ENCODE peak calls at places on chromosomes 11 and 22, in six cellular contexts. Y is IMR-90, B is GM12878, K is H1, X is A549, Z is WTC11. D is an unnamed sample.

GRCh38 chr11:119077839-119078238 is 6.8 kb upstream of the HMBS start:
- DNase-seq in Z (no peak), B (no peak), X (no peak), Y (no peak), K (no peak), D (no peak)

GRCh38 chr22:38429460-38430128 is 25.4 kb downstream of the KCNJ4 start:
- DNase-seq in Z (no peak), K (no peak), X (no peak), B (no peak), Y (peak; percentile 13), D (no peak)

GRCh38 chr11:250740-251299 is 14.0 kb downstream of the PSMD13 start:
- DNase-seq in Z (peak; percentile 89), K (peak; percentile 94), X (peak; percentile 63), B (no peak), Y (peak; percentile 42), D (peak; percentile 66)

GRCh38 chr22:20516399-20516798 is 9.0 kb downstream of the MED15 start:
- DNase-seq in X (no peak), Z (no peak), Y (no peak), B (no peak), K (no peak), D (no peak)

GRCh38 chr22:44392446-44392921 is 79.7 kb upstream of the SHISAL1 start:
- DNase-seq in Z (peak; percentile 7), B (no peak), K (peak; percentile 38), Y (peak; percentile 11), X (no peak), D (no peak)

GRCh38 chr11:61826930-61827572 is 1.0 kb upstream of the FADS2 start:
- DNase-seq in B (no peak), Z (no peak), Y (no peak), K (peak; percentile 54), X (no peak), D (peak; percentile 53)

GRCh38 chr22:19975707-19976035 is 34.1 kb upstream of the TXNRD2 start:
- DNase-seq in Z (no peak), K (no peak), Y (no peak), X (no peak), B (no peak), D (no peak)

GRCh38 chr22:35115515-35115914 is 49.6 kb downstream of the ISX start:
- DNase-seq in Z (no peak), Y (no peak), B (no peak), K (no peak), X (no peak), D (no peak)

GRCh38 chr11:134374171-134374570 is 37.9 kb downstream of the B3GAT1 start:
- DNase-seq in X (no peak), Z (no peak), K (no peak), Y (no peak), B (no peak), D (no peak)

GRCh38 chr11:74171630-74172465 is 759 bp downstream of the PPME1 start:
- DNase-seq in Z (no peak), K (no peak), B (no peak), Y (no peak), X (no peak), D (no peak)

GRCh38 chr11:35136311-35136710 is 2.7 kb upstream of the CD44 start:
- DNase-seq in Z (no peak), X (no peak), B (no peak), Y (no peak), K (no peak), D (no peak)

GRCh38 chr11:113847111-113847510 is 28.3 kb downstream of the USP28 start:
- DNase-seq in B (no peak), K (no peak), Y (no peak), Z (no peak), X (no peak), D (no peak)

GRCh38 chr11:94325681-94326080 is 21.3 kb downstream of the IZUMO1R start:
- DNase-seq in Y (peak; percentile 19), K (peak; percentile 94), X (peak; percentile 50), B (peak; percentile 9), Z (peak; percentile 89), D (peak; percentile 36)

GRCh38 chr11:44008698-44009097 is 39.1 kb upstream of the ACCSL start:
- DNase-seq in Y (no peak), B (no peak), X (no peak), K (no peak), Z (no peak), D (no peak)

GRCh38 chr11:28983780-28984179 is 875.6 kb downstream of the METTL15 start:
- DNase-seq in K (no peak), Y (no peak), Z (no peak), B (no peak), X (no peak), D (no peak)

GRCh38 chr11:21810650-21811049 is 382.2 kb upstream of the ANO5 start:
- DNase-seq in B (no peak), Y (no peak), Z (no peak), X (peak; percentile 6), K (no peak), D (no peak)

GRCh38 chr22:30425616-30426394 is at the start of gene MTFP1:
- DNase-seq in Z (peak; percentile 83), X (peak; percentile 64), Y (peak; percentile 62), K (peak; percentile 83), B (no peak), D (peak; percentile 89)

GRCh38 chr11:67119577-67120391 is 721 bp downstream of the KDM2A start:
- DNase-seq in K (peak; percentile 54), B (no peak), Z (peak; percentile 22), X (peak; percentile 19), Y (no peak), D (peak; percentile 79)

GRCh38 chr22:20107471-20107901 is 8.4 kb upstream of the RANBP1 start:
- DNase-seq in B (no peak), Z (no peak), Y (no peak), X (no peak), K (no peak), D (no peak)

DNA sequence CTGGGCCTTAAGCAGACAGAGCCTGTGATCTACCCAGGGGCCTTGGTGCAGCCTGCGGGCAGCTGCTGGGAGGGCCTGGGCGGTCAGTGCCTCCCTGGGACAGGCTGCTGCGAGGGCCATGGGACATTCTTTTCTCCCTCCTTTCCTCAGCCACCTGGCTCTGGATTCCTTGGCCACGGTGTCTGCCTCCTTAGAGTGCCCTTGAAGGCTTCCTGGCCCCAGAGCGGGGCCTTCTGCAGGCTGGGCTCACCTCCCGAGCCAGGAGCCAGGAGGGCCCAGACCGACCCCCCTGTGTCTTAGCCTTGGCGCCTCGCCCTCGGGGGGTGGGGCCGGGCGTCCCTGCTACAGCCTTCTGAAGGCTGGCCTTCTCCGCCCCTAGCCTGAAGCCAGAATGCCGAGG is 231.2 kb downstream of the TBC1D22A start:
- DNase-seq in K (no peak), B (no peak), X (no peak), Z (no peak), Y (no peak), D (no peak)
- TF ChIP-seq USF2 in K (no peak), B (no peak), X (no peak), Z (no peak), Y (no peak), D (no peak)

GRCh38 chr22:26650722-26651421 is 6.5 kb upstream of the MIAT start:
- DNase-seq in Z (no peak), Y (no peak), B (no peak), K (no peak), X (no peak), D (no peak)
- TF ChIP-seq USF2 in Z (no peak), Y (no peak), B (no peak), K (no peak), X (no peak), D (no peak)

GRCh38 chr11:3958301-3958700 is 102.8 kb downstream of the STIM1 start:
- DNase-seq in X (no peak), K (no peak), Y (no peak), B (no peak), Z (no peak), D (no peak)

GRCh38 chr11:3956748-3957147 is 101.3 kb downstream of the STIM1 start:
- DNase-seq in K (no peak), B (no peak), Z (no peak), Y (no peak), X (no peak), D (no peak)

GRCh38 chr11:3957437-3957836 is 102.0 kb downstream of the STIM1 start:
- DNase-seq in X (no peak), Y (no peak), B (no peak), K (no peak), Z (no peak), D (no peak)

GRCh38 chr11:3959918-3960295 is 104.4 kb downstream of the STIM1 start:
- DNase-seq in X (no peak), Y (peak; percentile 25), K (no peak), B (no peak), Z (no peak), D (no peak)

DNA sequence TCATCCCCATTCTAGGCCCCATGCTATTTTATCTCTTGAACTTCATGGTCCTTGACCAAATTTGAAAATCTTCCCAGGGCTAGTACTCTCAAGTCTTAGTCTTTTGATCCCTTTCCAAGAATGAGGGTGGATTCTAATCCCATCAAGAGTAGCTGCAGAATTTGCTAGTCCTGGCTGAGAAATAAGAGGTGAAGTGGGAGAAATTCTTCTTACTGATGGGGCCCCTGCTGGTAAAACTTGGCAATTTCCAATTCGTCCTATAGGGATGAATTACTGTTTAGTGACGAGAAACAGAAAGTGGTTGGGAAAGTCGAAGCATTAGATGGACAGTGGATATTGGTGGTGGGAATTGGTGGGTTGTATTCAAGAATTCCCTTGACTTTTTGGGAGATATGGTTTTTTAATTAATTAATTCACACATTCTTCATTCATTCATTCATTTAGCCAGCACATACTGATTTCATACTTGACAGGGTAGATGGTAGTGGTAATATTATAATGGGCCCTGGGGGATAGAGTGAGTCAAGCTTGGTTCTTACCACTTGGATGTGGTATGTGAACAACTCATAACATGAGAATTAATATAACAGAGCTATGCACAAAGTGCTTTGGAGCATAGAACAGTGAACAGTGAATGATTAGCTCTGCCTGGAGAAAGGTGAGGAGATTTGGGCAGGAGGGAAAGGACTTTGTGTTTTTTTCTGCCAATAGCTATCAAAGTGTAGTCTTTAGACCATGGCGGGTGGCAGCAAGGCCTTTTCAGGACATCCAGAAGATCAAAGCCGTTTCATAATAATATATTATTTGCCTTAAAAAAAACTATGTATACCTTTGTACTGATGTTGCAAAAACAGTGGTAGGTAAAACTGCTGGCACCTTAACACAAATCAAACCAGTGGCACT is 103.8 kb downstream of the STIM1 start:
- DNase-seq in Y (peak; percentile 71), B (no peak), K (no peak), Z (no peak), X (peak; percentile 54), D (no peak)
- TF ChIP-seq USF2 in Y (no peak), B (no peak), K (no peak), Z (no peak), X (no peak), D (no peak)

DNA sequence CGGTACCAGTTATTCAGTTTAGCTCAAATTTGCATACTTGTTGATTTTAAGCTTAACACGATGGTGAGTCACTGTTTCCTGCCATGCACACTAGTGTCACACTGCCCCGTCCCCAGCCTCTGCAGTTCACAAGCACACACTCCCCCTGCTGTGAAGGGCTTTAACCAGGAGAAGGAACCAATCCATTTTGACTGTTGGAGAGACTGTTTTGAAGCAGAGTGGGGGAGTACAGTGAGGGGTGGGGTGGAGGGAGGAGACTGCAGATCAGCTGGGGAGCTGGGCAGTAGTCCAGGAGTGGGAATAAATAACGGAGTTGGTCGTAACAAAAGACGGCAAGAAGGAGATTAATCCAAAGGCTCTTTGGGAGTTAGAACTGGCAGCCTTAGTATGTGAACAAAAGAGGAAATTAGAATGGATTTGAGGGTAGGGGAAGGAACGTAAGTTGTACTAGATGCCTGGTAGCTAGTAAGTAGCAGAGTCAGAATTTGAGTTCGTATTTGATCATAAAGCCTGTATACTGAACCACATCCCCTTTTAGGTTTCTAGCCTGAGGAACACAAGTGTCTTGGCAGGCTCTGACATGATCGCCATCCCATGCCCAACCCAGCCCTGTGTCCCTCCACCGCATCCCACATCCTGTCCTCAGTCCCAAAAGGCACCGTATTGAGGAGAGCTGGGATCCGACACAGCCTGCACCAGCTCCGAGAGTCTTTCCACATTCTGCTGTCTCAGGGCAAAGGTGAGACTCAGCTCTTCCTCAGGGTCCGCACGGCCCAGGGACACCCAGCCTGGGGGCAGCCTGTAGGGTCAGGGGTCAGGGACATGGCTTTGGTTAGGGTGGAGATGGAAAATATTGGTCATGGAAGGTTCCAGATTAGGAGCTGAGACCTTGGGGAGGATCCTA is 853 bp downstream of the TPP1 start:
- DNase-seq in B (no peak), Z (no peak), K (no peak), Y (peak; percentile 90), X (no peak), D (no peak)
- TF ChIP-seq USF2 in B (no peak), Z (no peak), K (no peak), Y (peak; percentile 28), X (no peak), D (no peak)